ENCODE peak calls at places on chromosomes 1 and 21, in four cellular contexts. Y is WERI-Rb-1, W is iris pigment epithelial cell, B is upper lobe of right lung. L is an unnamed sample.

GRCh38 chr1:10934150-10934818 is 78.2 kb upstream of the TARDBP start:
- DNase-seq in W (no peak), B (no peak), Y (no peak), L (no peak)

GRCh38 chr1:97919568-97920261 is 1.1 kb downstream of the DPYD start:
- DNase-seq in B (no peak), Y (no peak), W (peak), L (no peak)

GRCh38 chr1:90274376-90274775 is 279.5 kb downstream of the ZNF326 start:
- DNase-seq in W (no peak), B (no peak), Y (no peak), L (no peak)

GRCh38 chr1:212700892-212701819 is 1.5 kb upstream of the BATF3 start:
- DNase-seq in Y (peak), B (peak), W (peak), L (peak)

GRCh38 chr1:201530741-201531521 is 8.0 kb upstream of the NAV1 start:
- DNase-seq in B (peak), W (peak), Y (peak), L (peak)

GRCh38 chr1:48644950-48645605 is 131.6 kb downstream of the BEND5 start:
- DNase-seq in Y (peak), W (no peak), B (no peak), L (no peak)

GRCh38 chr1:192824511-192824910 is 15.7 kb downstream of the RGS2 start:
- DNase-seq in Y (no peak), B (no peak), W (no peak), L (no peak)

GRCh38 chr21:45309069-45309521 is 21.4 kb upstream of the POFUT2 start:
- DNase-seq in Y (peak), W (peak), B (peak), L (peak)

GRCh38 chr1:14332158-14332557 is 266.3 kb upstream of the KAZN start:
- DNase-seq in B (no peak), W (no peak), Y (no peak), L (no peak)

GRCh38 chr1:30611741-30612309 is 111.6 kb downstream of the MATN1 start:
- DNase-seq in Y (no peak), B (no peak), W (no peak), L (no peak)

GRCh38 chr1:248239478-248239877 is 8.3 kb downstream of the OR2M4 start:
- DNase-seq in W (no peak), Y (no peak), B (no peak), L (no peak)

GRCh38 chr1:212179394-212180076 is 105.7 kb upstream of the PPP2R5A start:
- DNase-seq in Y (no peak), W (peak), B (no peak), L (no peak)

GRCh38 chr1:186139706-186140105 is 235.3 kb downstream of the TPR start:
- DNase-seq in W (peak), B (no peak), Y (no peak), L (no peak)

GRCh38 chr21:37220433-37220980 is 46.6 kb downstream of the VPS26C start:
- DNase-seq in Y (peak), W (peak), B (peak), L (no peak)

GRCh38 chr1:153697191-153697872 is 18.8 kb downstream of the NPR1 start:
- DNase-seq in Y (no peak), W (no peak), B (peak), L (no peak)

GRCh38 chr1:51346086-51346942 is 16.0 kb upstream of the TTC39A start:
- DNase-seq in W (no peak), Y (no peak), B (no peak), L (no peak)

GRCh38 chr1:223394242-223394641 is 1.0 kb downstream of the CCDC185 start:
- DNase-seq in Y (no peak), W (no peak), B (no peak), L (no peak)

GRCh38 chr1:165631403-165632151 is 543 bp downstream of the MGST3 start:
- DNase-seq in Y (peak), W (peak), B (peak), L (peak)

GRCh38 chr1:159197767-159198557 is 6.7 kb upstream of the ACKR1 start:
- DNase-seq in W (peak), B (peak), Y (peak), L (peak)

GRCh38 chr1:36154765-36155559 is 998 bp upstream of the MAP7D1 start:
- DNase-seq in B (no peak), Y (peak), W (no peak), L (no peak)

GRCh38 chr21:38821959-38822682 is 16.4 kb downstream of the ETS2 start:
- DNase-seq in W (no peak), Y (no peak), B (peak), L (no peak)

GRCh38 chr1:216389774-216390173 is 33.5 kb downstream of the USH2A start:
- DNase-seq in B (no peak), Y (no peak), W (no peak), L (no peak)

GRCh38 chr1:103854279-103854678 is 104.6 kb downstream of the AMY1C start:
- DNase-seq in W (no peak), B (no peak), Y (no peak), L (no peak)

GRCh38 chr1:97307151-97307550 is 585.6 kb downstream of the PTBP2 start:
- DNase-seq in W (peak), B (no peak), Y (no peak), L (no peak)

GRCh38 chr1:212234431-212235298 is 50.5 kb upstream of the PPP2R5A start:
- DNase-seq in Y (no peak), B (no peak), W (peak), L (no peak)

GRCh38 chr1:85473390-85473789 is 8.4 kb upstream of the DDAH1 start:
- DNase-seq in B (peak), W (peak), Y (no peak), L (peak)

GRCh38 chr1:219381396-219381795 is 207.7 kb downstream of the LYPLAL1 start:
- DNase-seq in Y (no peak), B (no peak), W (no peak), L (no peak)

GRCh38 chr21:31397939-31398338 is 53.9 kb upstream of the TIAM1 start:
- DNase-seq in W (no peak), Y (no peak), B (no peak), L (no peak)

GRCh38 chr21:17270234-17270633 is 242.6 kb upstream of the CXADR start:
- DNase-seq in Y (no peak), W (peak), B (no peak), L (no peak)

GRCh38 chr1:212600071-212600915 is 8.3 kb upstream of the ATF3 start:
- DNase-seq in W (no peak), B (no peak), Y (no peak), L (no peak)

GRCh38 chr1:155037851-155038441 is 4.3 kb downstream of the DCST1 start:
- DNase-seq in Y (no peak), B (no peak), W (no peak), L (no peak)

GRCh38 chr1:56436912-56437403 is 142.4 kb downstream of the PLPP3 start:
- DNase-seq in B (no peak), Y (no peak), W (no peak), L (no peak)

GRCh38 chr1:60622486-60622885 is 459.9 kb upstream of the NFIA start:
- DNase-seq in Y (no peak), W (no peak), B (no peak), L (no peak)

GRCh38 chr1:155081472-155082300 is 3.0 kb downstream of the EFNA3 start:
- DNase-seq in B (no peak), Y (no peak), W (no peak), L (no peak)

L was measured in lower lobe of right lung.